ENCODE peak calls at places on chromosome 3, in four cellular contexts. One of them, this sample, is unnamed.
A peak's percentile ranks its signal among the peaks of the same experiment; 100 is the strongest.

GRCh38 chr3:186339180-186339912 is 22.7 kb downstream of the DGKG start:
- DNase-seq in GM23248: no peak
- DNase-seq in SK-N-SH: no peak
- DNase-seq in GM23338: no peak
- DNase-seq in this sample: no peak

GRCh38 chr3:58323795-58324674 is 8.7 kb upstream of the PXK start:
- DNase-seq in GM23248: no peak
- DNase-seq in SK-N-SH: no peak
- DNase-seq in GM23338: no peak
- DNase-seq in this sample: no peak

GRCh38 chr3:55658297-55659022 is 171.4 kb upstream of the WNT5A start:
- DNase-seq in GM23248: no peak
- DNase-seq in SK-N-SH: no peak
- DNase-seq in GM23338: no peak
- DNase-seq in this sample: no peak

GRCh38 chr3:67123914-67124313 is 125.8 kb downstream of the KBTBD8 start:
- DNase-seq in GM23248: no peak
- DNase-seq in SK-N-SH: no peak
- DNase-seq in GM23338: no peak
- DNase-seq in this sample: no peak

GRCh38 chr3:149179225-149179624 is 42.4 kb downstream of the CP start:
- DNase-seq in GM23248: peak; percentile 80
- DNase-seq in SK-N-SH: no peak
- DNase-seq in GM23338: no peak
- DNase-seq in this sample: no peak

GRCh38 chr3:5192568-5193319 is 5.2 kb downstream of the EDEM1 start:
- DNase-seq in GM23248: no peak
- DNase-seq in SK-N-SH: no peak
- DNase-seq in GM23338: no peak
- DNase-seq in this sample: no peak

GRCh38 chr3:14473411-14473891 is 66.7 kb downstream of the GRIP2 start:
- DNase-seq in GM23248: no peak
- DNase-seq in SK-N-SH: no peak
- DNase-seq in GM23338: no peak
- DNase-seq in this sample: no peak

GRCh38 chr3:66259721-66260255 is 39.0 kb downstream of the SLC25A26 start:
- DNase-seq in GM23248: peak; percentile 18
- DNase-seq in SK-N-SH: no peak
- DNase-seq in GM23338: no peak
- DNase-seq in this sample: no peak

GRCh38 chr3:129794319-129795201 is 99.0 kb downstream of the TMCC1 start:
- DNase-seq in GM23248: peak; percentile 53
- DNase-seq in SK-N-SH: peak; percentile 14
- DNase-seq in GM23338: peak; percentile 92
- DNase-seq in this sample: peak; percentile 87

GRCh38 chr3:120170223-120170622 is 76.0 kb upstream of the GSK3B start:
- DNase-seq in GM23248: peak; percentile 95
- DNase-seq in SK-N-SH: no peak
- DNase-seq in GM23338: no peak
- DNase-seq in this sample: no peak

GRCh38 chr3:189108032-189108431 is 63.7 kb upstream of the TPRG1 start:
- DNase-seq in GM23248: peak; percentile 33
- DNase-seq in SK-N-SH: peak; percentile 34
- DNase-seq in GM23338: no peak
- DNase-seq in this sample: no peak

GRCh38 chr3:155738580-155739076 is 6.2 kb downstream of the PLCH1 start:
- DNase-seq in GM23248: no peak
- DNase-seq in SK-N-SH: no peak
- DNase-seq in GM23338: no peak
- DNase-seq in this sample: no peak

GRCh38 chr3:40191850-40192448 is 117.6 kb upstream of the EIF1B start:
- DNase-seq in GM23248: peak; percentile 55
- DNase-seq in SK-N-SH: peak; percentile 71
- DNase-seq in GM23338: peak; percentile 68
- DNase-seq in this sample: peak; percentile 59

GRCh38 chr3:8500208-8500961 is 1.2 kb upstream of the LMCD1 start:
- DNase-seq in GM23248: peak; percentile 61
- DNase-seq in SK-N-SH: peak; percentile 65
- DNase-seq in GM23338: peak; percentile 52
- DNase-seq in this sample: peak; percentile 78

GRCh38 chr3:3127432-3128010 is 781 bp downstream of the TRNT1 start:
- DNase-seq in GM23248: peak; percentile 61
- DNase-seq in SK-N-SH: peak; percentile 41
- DNase-seq in GM23338: peak; percentile 14
- DNase-seq in this sample: peak; percentile 16

GRCh38 chr3:31166249-31166885 is 271.9 kb upstream of the GADL1 start:
- DNase-seq in GM23248: peak; percentile 66
- DNase-seq in SK-N-SH: no peak
- DNase-seq in GM23338: peak; percentile 14
- DNase-seq in this sample: peak; percentile 7

GRCh38 chr3:136860541-136860940 is 1.5 kb upstream of the NCK1 start:
- DNase-seq in GM23248: peak; percentile 3
- DNase-seq in SK-N-SH: no peak
- DNase-seq in GM23338: peak; percentile 78
- DNase-seq in this sample: peak; percentile 90

GRCh38 chr3:66486646-66487045 is 14.2 kb downstream of the LRIG1 start:
- DNase-seq in GM23248: peak; percentile 88
- DNase-seq in SK-N-SH: no peak
- DNase-seq in GM23338: no peak
- DNase-seq in this sample: no peak

GRCh38 chr3:142990706-142991105 is 10.7 kb upstream of the U2SURP start:
- DNase-seq in GM23248: no peak
- DNase-seq in SK-N-SH: no peak
- DNase-seq in GM23338: no peak
- DNase-seq in this sample: no peak

GRCh38 chr3:108221403-108221802 is 821 bp downstream of the IFT57 start:
- DNase-seq in GM23248: peak; percentile 23
- DNase-seq in SK-N-SH: no peak
- DNase-seq in GM23338: no peak
- DNase-seq in this sample: peak; percentile 12

GRCh38 chr3:117398166-117398954 is 688.8 kb downstream of the TUSC7 start:
- DNase-seq in GM23248: no peak
- DNase-seq in SK-N-SH: no peak
- DNase-seq in GM23338: peak; percentile 89
- DNase-seq in this sample: peak; percentile 57

GRCh38 chr3:14520149-14520548 is 20.0 kb downstream of the GRIP2 start:
- DNase-seq in GM23248: no peak
- DNase-seq in SK-N-SH: no peak
- DNase-seq in GM23338: no peak
- DNase-seq in this sample: no peak

GRCh38 chr3:114338651-114339357 is 45.0 kb downstream of the TIGIT start:
- DNase-seq in GM23248: no peak
- DNase-seq in SK-N-SH: no peak
- DNase-seq in GM23338: no peak
- DNase-seq in this sample: no peak

GRCh38 chr3:160695906-160696305 is 18.9 kb downstream of the ARL14 start:
- DNase-seq in GM23248: peak; percentile 17
- DNase-seq in SK-N-SH: no peak
- DNase-seq in GM23338: no peak
- DNase-seq in this sample: no peak

DNA sequence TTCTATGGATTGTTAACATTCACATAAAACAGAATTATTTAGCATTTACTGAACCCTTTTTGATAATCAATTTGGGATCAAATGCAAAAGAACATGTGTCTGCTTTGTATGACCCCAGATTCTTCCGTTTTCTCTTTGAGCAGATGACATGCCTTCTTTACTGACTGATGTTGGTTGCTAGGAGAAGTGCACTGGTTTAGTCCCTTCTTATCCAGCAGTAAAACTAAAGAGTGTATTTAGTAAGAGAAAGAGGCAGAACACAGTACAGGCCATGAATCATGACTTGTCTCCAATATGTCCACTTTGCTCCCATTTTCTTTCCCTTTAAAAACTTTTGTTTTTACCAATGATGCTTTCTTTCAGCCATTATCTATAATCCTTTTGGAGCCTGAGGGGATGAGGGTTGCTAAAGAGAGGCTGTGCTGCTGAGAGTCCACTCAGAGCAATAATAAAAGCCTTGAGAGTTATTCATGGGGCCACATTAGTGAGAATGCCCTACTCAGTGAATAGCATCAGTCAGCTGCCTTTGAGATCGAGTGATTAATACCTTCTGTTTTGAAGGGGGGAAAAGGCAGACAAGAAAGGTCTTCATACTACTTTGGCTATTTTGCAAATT is 12.1 kb downstream of the ROBO2 start:
- DNase-seq in GM23248: no peak
- DNase-seq in SK-N-SH: peak; percentile 14
- DNase-seq in GM23338: peak; percentile 6
- DNase-seq in this sample: peak; percentile 20
- TF ChIP-seq EZH2phosphoT487 in GM23248: no peak
- TF ChIP-seq EZH2phosphoT487 in SK-N-SH: no peak
- TF ChIP-seq EZH2phosphoT487 in GM23338: no peak
- TF ChIP-seq EZH2phosphoT487 in this sample: no peak

GRCh38 chr3:168040624-168041208 is 55.0 kb downstream of the GOLIM4 start:
- DNase-seq in GM23248: peak; percentile 75
- DNase-seq in SK-N-SH: peak; percentile 36
- DNase-seq in GM23338: peak; percentile 84
- DNase-seq in this sample: peak; percentile 70
- TF ChIP-seq EZH2phosphoT487 in GM23248: no peak
- TF ChIP-seq EZH2phosphoT487 in SK-N-SH: no peak
- TF ChIP-seq EZH2phosphoT487 in GM23338: no peak
- TF ChIP-seq EZH2phosphoT487 in this sample: no peak

DNA sequence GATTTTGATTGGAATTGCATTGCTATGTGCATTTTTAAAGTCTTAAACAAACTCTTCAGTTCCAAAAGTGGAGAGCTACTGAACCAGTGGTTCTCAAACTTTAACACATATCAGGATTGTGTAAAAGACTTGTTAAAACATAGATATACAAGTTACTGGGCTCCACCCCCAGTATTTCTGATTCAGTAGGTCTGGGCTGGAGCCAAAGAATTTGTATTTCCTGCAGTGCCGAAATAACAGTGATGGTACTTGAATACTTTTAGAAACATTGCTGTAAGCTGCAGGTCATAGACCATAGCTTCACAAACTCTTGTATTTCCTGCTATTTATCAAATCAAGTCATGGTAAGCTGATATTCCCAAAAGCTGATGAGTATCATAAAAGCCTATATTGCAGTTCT is 550.8 kb upstream of the AGTR1 start:
- DNase-seq in GM23248: peak; percentile 87
- DNase-seq in SK-N-SH: no peak
- DNase-seq in GM23338: no peak
- DNase-seq in this sample: no peak
- TF ChIP-seq EZH2phosphoT487 in GM23248: no peak
- TF ChIP-seq EZH2phosphoT487 in SK-N-SH: no peak
- TF ChIP-seq EZH2phosphoT487 in GM23338: no peak
- TF ChIP-seq EZH2phosphoT487 in this sample: no peak

DNA sequence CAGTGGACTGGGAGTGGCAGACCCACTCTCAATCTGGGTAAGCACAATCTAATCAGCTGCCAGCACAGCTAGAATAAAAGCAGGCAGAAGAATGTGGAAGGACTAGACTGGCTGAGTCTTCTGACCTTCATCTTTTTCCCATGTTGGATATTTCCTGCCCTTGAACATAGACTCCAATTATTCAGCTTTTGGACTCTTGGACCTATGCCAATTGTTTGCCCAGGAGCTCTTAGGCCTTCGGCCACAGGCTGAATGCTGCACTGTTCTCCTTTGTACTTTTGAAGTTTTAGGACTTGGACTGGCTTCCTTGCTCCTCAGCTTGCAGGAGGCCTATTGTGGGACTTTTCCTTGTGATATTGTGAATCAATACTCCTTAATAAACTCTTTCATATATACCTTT is 477.7 kb upstream of the ZNF385D start:
- DNase-seq in GM23248: no peak
- DNase-seq in SK-N-SH: no peak
- DNase-seq in GM23338: no peak
- DNase-seq in this sample: no peak
- TF ChIP-seq EZH2phosphoT487 in GM23248: no peak
- TF ChIP-seq EZH2phosphoT487 in SK-N-SH: no peak
- TF ChIP-seq EZH2phosphoT487 in GM23338: no peak
- TF ChIP-seq EZH2phosphoT487 in this sample: no peak

DNA sequence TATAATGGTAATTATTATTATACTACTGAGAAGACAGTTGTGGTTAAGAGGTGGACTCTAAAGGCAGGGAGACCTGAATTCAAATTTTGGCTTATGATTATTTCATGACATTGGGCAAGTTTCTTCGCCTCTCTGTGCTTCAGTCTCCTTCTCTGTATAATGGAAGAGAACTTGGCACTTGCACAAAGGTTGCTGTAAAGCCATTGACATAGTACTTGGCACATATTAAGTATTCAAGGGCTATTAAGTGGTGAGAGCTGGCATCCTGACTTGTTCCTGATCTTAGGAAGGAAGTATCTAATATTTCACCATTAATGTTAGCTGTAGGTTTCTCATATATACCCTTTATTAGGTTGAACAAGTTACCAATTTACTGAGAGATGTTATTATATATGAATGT is 289.3 kb upstream of the TRIM42 start:
- DNase-seq in GM23248: no peak
- DNase-seq in SK-N-SH: no peak
- DNase-seq in GM23338: no peak
- DNase-seq in this sample: no peak
- TF ChIP-seq EZH2phosphoT487 in GM23248: no peak
- TF ChIP-seq EZH2phosphoT487 in SK-N-SH: no peak
- TF ChIP-seq EZH2phosphoT487 in GM23338: no peak
- TF ChIP-seq EZH2phosphoT487 in this sample: no peak

GRCh38 chr3:37712387-37712786 is 149.3 kb upstream of the CTDSPL start:
- DNase-seq in GM23248: no peak
- DNase-seq in SK-N-SH: no peak
- DNase-seq in GM23338: no peak
- DNase-seq in this sample: no peak

GRCh38 chr3:37707428-37708372 is 154.0 kb upstream of the CTDSPL start:
- DNase-seq in GM23248: no peak
- DNase-seq in SK-N-SH: no peak
- DNase-seq in GM23338: no peak
- DNase-seq in this sample: no peak

GRCh38 chr3:37711721-37712120 is 150.0 kb upstream of the CTDSPL start:
- DNase-seq in GM23248: no peak
- DNase-seq in SK-N-SH: no peak
- DNase-seq in GM23338: no peak
- DNase-seq in this sample: no peak

GRCh38 chr3:37708789-37709188 is 152.9 kb upstream of the CTDSPL start:
- DNase-seq in GM23248: no peak
- DNase-seq in SK-N-SH: no peak
- DNase-seq in GM23338: no peak
- DNase-seq in this sample: no peak

GRCh38 chr3:37709946-37710345 is 151.7 kb upstream of the CTDSPL start:
- DNase-seq in GM23248: no peak
- DNase-seq in SK-N-SH: no peak
- DNase-seq in GM23338: no peak
- DNase-seq in this sample: no peak
- TF ChIP-seq EZH2phosphoT487 in GM23248: no peak
- TF ChIP-seq EZH2phosphoT487 in SK-N-SH: no peak
- TF ChIP-seq EZH2phosphoT487 in GM23338: no peak
- TF ChIP-seq EZH2phosphoT487 in this sample: no peak